ENCODE peak calls at places on chromosomes 13 and 19, in seven cellular contexts. S is bronchial epithelial cell, P is breast epithelium, G is kidney, N is natural killer cell, F is tibial nerve, U is GM10248. C is an unnamed sample.

GRCh38 chr13:75217949-75218348 is 264.0 kb downstream of the TBC1D4 start:
- DNase-seq in U (no peak), P (no peak), S (no peak), N (no peak), F (no peak), G (no peak), C (no peak)

GRCh38 chr13:110830800-110831371 is 84.0 kb downstream of the ANKRD10 start:
- DNase-seq in G (no peak), P (no peak), S (no peak), F (no peak), N (no peak), U (no peak), C (no peak)

GRCh38 chr13:26760835-26761582 is 423 bp upstream of the GPR12 start:
- DNase-seq in S (no peak), N (no peak), U (no peak), P (no peak), F (no peak), G (no peak), C (no peak)

GRCh38 chr19:3129112-3129511 is 6.7 kb upstream of the GNA15 start:
- DNase-seq in N (no peak), F (peak), G (no peak), U (no peak), P (no peak), S (peak), C (no peak)

GRCh38 chr19:58516964-58517833 is 2.4 kb downstream of the ZBTB45 start:
- DNase-seq in P (no peak), F (no peak), S (no peak), U (no peak), G (peak), N (no peak), C (no peak)

GRCh38 chr19:1511318-1511988 is 1.4 kb downstream of the ADAMTSL5 start:
- DNase-seq in U (no peak), N (no peak), F (no peak), P (no peak), G (no peak), S (no peak), C (no peak)

GRCh38 chr19:1513492-1514294 is 874 bp upstream of the ADAMTSL5 start:
- DNase-seq in U (peak), P (no peak), N (peak), F (no peak), G (no peak), S (peak), C (no peak)

GRCh38 chr19:39275578-39275977 is 7.4 kb downstream of the IFNL2 start:
- DNase-seq in G (no peak), N (no peak), F (no peak), U (no peak), P (no peak), S (no peak), C (no peak)

GRCh38 chr19:15323496-15324235 is 8.7 kb downstream of the BRD4 start:
- DNase-seq in N (no peak), P (peak), U (no peak), G (peak), F (peak), S (peak), C (no peak)

GRCh38 chr13:102769679-102770078 is 3.9 kb downstream of the TEX30 start:
- DNase-seq in U (no peak), G (no peak), F (no peak), N (no peak), S (peak), P (no peak), C (no peak)

GRCh38 chr13:91346848-91347211 is 657 bp upstream of the MIR17HG start:
- DNase-seq in N (no peak), G (no peak), S (peak), U (peak), P (no peak), F (no peak), C (no peak)

GRCh38 chr19:3154957-3155736 is 19.3 kb downstream of the GNA15 start:
- DNase-seq in S (peak), N (no peak), F (peak), U (peak), P (peak), G (peak), C (no peak)

GRCh38 chr19:14678199-14678598 is 3.6 kb upstream of the ADGRE3 start:
- DNase-seq in N (no peak), P (no peak), F (no peak), G (no peak), S (no peak), U (no peak), C (no peak)

GRCh38 chr19:57648336-57649003 is 15.5 kb downstream of the ZNF211 start:
- DNase-seq in P (no peak), U (no peak), S (no peak), N (no peak), G (no peak), F (no peak), C (no peak)

GRCh38 chr13:73721571-73721970 is 412.6 kb downstream of the KLF12 start:
- DNase-seq in N (no peak), U (no peak), S (no peak), P (no peak), F (no peak), G (no peak), C (no peak)

GRCh38 chr13:73720216-73720840 is 413.9 kb downstream of the KLF12 start:
- DNase-seq in U (no peak), F (no peak), N (no peak), S (peak), P (no peak), G (no peak), C (no peak)

GRCh38 chr13:73717632-73718031 is 416.6 kb downstream of the KLF12 start:
- DNase-seq in G (no peak), U (no peak), P (no peak), S (peak), F (no peak), N (no peak), C (no peak)

GRCh38 chr13:73718248-73718647 is 416.0 kb downstream of the KLF12 start:
- DNase-seq in U (no peak), N (no peak), F (no peak), S (no peak), G (no peak), P (no peak), C (no peak)

DNA sequence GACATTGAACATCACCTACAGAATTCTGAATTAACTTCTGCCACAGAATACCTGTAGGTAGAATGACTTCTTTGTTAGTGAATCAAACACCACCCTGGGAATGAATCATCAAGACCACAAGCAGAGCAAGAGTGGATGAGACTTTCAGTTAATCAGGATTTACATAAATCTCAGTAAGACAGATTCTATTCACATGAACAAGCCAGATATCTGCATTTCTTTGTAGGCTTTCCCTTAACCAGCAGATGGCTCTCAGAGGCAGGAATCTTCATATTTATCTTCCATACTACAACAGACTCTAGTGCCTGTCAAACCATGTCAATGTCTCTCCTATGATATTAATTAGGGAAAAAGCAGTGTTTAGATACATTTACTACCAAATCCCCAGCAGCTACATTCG is 412.1 kb downstream of the KLF12 start:
- DNase-seq in G (no peak), S (peak), P (no peak), N (no peak), U (peak), F (no peak), C (no peak)
- TF ChIP-seq CTCF in G (no peak), S (peak), P (no peak), N (no peak), U (peak), F (no peak), C (peak)

DNA sequence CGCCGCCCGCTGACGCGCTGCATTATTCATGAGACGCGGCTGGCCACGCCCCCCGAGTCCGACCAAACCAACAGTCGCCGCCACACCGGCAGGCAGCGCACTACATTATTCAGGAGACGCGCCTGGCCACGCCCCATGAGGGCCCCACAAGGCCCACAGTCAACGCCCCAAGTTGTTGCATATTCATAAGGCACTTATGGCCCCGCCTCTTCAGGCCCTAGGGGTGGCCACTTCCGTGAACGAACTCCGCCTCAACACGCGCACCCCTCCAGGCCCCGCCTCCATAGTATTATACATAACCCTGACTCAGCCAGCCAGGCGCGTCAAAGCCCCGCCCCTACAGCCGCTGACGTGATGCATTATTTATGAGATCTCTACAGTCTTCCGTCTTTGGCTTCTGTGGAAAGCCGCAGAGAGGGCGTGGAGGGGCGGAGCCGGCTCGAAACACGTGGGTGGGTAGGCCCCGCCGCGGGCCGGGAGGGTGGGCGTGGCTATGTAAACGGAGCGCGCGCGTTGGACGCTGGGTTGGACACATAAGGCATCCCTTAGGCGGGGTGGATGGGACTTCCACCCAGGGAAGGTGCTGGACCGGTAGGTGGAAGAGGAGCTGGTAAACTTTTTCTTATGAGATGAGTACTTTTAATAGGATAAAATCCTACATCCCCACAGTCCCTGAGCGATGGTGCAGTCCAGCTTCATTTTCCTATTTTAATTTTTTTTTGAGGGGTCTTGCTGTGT is 423 bp upstream of the ELL start:
- DNase-seq in G (peak), S (peak), P (peak), N (peak), U (peak), F (peak), C (peak)
- TF ChIP-seq CTCF in G (peak), S (no peak), P (peak), N (no peak), U (no peak), F (no peak), C (no peak)

DNA sequence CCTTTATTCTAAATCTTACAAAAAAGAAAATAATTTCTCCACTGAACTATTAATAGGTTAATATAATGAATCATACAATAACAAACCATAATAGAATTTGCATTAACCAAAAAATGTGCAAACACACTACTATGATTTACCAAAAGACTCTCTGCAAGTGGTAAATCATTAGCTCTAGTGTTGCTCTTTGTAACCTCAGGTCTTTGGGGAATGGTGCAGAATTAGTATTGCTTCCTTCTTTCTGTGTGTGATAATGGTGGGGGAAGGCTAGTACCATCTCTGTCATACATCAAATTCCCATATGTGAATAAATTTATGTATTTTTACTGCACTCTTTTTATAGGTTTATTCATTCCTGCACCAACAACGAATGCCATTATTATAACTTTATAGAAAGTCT is 105.1 kb downstream of the COG6 start:
- DNase-seq in N (no peak), S (no peak), F (no peak), G (no peak), P (no peak), U (no peak), C (no peak)
- TF ChIP-seq CTCF in N (no peak), S (no peak), F (no peak), G (no peak), P (no peak), U (no peak), C (no peak)

GRCh38 chr19:23285948-23286347 is 35.8 kb upstream of the ZNF724 start:
- DNase-seq in U (no peak), S (no peak), F (no peak), P (no peak), N (no peak), G (no peak), C (no peak)

GRCh38 chr19:23283925-23284324 is 33.7 kb upstream of the ZNF724 start:
- DNase-seq in F (peak), G (no peak), U (no peak), P (peak), N (peak), S (peak), C (peak)

GRCh38 chr19:23287620-23288019 is 37.4 kb upstream of the ZNF724 start:
- DNase-seq in G (no peak), S (no peak), U (no peak), F (no peak), P (no peak), N (no peak), C (no peak)

GRCh38 chr19:23286477-23286876 is 36.3 kb upstream of the ZNF724 start:
- DNase-seq in N (no peak), P (no peak), U (no peak), F (no peak), S (no peak), G (no peak), C (no peak)

GRCh38 chr19:23281663-23282276 is 31.6 kb upstream of the ZNF724 start:
- DNase-seq in F (no peak), P (no peak), U (no peak), S (no peak), N (no peak), G (no peak), C (no peak)
- TF ChIP-seq CTCF in F (no peak), P (no peak), U (no peak), S (no peak), N (no peak), G (no peak), C (no peak)

DNA sequence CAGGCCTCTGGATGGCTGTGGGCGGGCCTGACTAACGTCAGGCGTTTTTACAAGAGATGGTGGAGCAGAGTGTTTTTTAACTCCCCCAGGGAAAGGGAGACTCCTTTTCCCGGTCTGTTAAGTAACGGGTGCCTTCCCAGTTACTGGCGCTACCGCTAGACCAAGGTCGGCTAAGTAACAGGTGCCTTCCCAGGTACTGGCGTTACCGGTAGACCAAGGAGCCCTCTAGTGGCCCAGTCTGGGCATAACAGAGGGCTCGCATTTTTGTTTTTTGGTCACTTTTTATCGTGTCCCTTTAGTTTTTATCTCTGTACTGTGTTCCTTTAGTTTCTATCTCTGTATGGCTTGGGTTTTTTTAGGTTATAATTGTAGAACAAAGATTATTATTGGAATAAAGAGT is 10.0 kb downstream of the ZNF383 start:
- DNase-seq in G (no peak), P (no peak), U (no peak), N (peak), F (no peak), S (no peak), C (no peak)
- TF ChIP-seq CTCF in G (peak), P (peak), U (no peak), N (peak), F (no peak), S (peak), C (peak)

C was measured in neural crest cell.